ENCODE peak calls at places on chromosome 5, in five cellular contexts. X is DMS 273 treated with DMSO at 0.1 percent for 48 hours; O is IMR-90; Q is stimulated activated CD4-positive, alpha-beta T cell treated with anti-CD3 and anti-CD28 coated beads, Interleukin-12 subunit alpha, Interleukin-12 subunit beta, amount 100 ng/mL, for 24 hours; A is brain microvascular endothelial cell. B is an unnamed sample.

GRCh38 chr5:177545487-177546261 is 8.7 kb downstream of the FAM193B start:
- DNase-seq in O (peak; percentile 83), X (peak; percentile 31), A (peak; percentile 85), Q (no peak), B (no peak)

GRCh38 chr5:126364206-126364902 is 58.9 kb upstream of the GRAMD2B start:
- DNase-seq in A (no peak), X (no peak), O (peak; percentile 34), Q (no peak), B (no peak)

GRCh38 chr5:50300878-50301277 is 140.2 kb downstream of the EMB start:
- DNase-seq in X (no peak), A (no peak), O (no peak), Q (no peak), B (no peak)

GRCh38 chr5:134851307-134851923 is 5.6 kb downstream of the C5orf24 start:
- DNase-seq in O (peak; percentile 56), A (peak; percentile 61), Q (no peak), X (no peak), B (no peak)

GRCh38 chr5:78761831-78762230 is 113.3 kb upstream of the LHFPL2 start:
- DNase-seq in Q (no peak), A (no peak), O (no peak), X (no peak), B (no peak)

GRCh38 chr5:143227301-143227700 is 176.2 kb downstream of the NR3C1 start:
- DNase-seq in Q (no peak), O (no peak), A (no peak), X (no peak), B (no peak)

GRCh38 chr5:138466058-138466899 is 1.0 kb downstream of the EGR1 start:
- DNase-seq in O (peak; percentile 39), X (no peak), A (no peak), Q (no peak), B (no peak)

GRCh38 chr5:10457682-10458574 is 16.2 kb downstream of the ROPN1L start:
- DNase-seq in Q (no peak), O (no peak), A (no peak), X (no peak), B (no peak)

GRCh38 chr5:93570294-93571110 is 10.5 kb downstream of the NR2F1-AS1 start:
- DNase-seq in Q (no peak), O (no peak), A (no peak), X (no peak), B (no peak)

GRCh38 chr5:143405063-143405746 is 1.7 kb upstream of the NR3C1 start:
- DNase-seq in Q (peak; percentile 68), X (peak; percentile 83), O (peak; percentile 72), A (peak; percentile 80), B (peak; percentile 67)

GRCh38 chr5:150632305-150633160 is 7.9 kb upstream of the SYNPO start:
- DNase-seq in X (peak; percentile 87), A (peak; percentile 62), O (peak; percentile 87), Q (no peak), B (no peak)

GRCh38 chr5:57834829-57835554 is 352.4 kb upstream of the ACTBL2 start:
- DNase-seq in A (peak; percentile 60), X (peak; percentile 12), Q (no peak), O (peak; percentile 59), B (no peak)

GRCh38 chr5:191036-191948 is at the start of gene LRRC14B:
- DNase-seq in A (no peak), Q (no peak), O (no peak), X (no peak), B (no peak)

GRCh38 chr5:93585054-93585751 is 2.2 kb downstream of the NR2F1 start:
- DNase-seq in A (no peak), Q (no peak), O (no peak), X (peak; percentile 46), B (no peak)

GRCh38 chr5:134003957-134004625 is 684 bp downstream of the VDAC1 start:
- DNase-seq in O (peak; percentile 42), Q (no peak), A (peak; percentile 18), X (no peak), B (no peak)

GRCh38 chr5:16536246-16536645 is 70.6 kb upstream of the ZNF622 start:
- DNase-seq in X (no peak), Q (no peak), A (peak; percentile 79), O (peak; percentile 24), B (no peak)

GRCh38 chr5:151183451-151184245 is 26.1 kb upstream of the ANXA6 start:
- DNase-seq in O (peak; percentile 19), A (no peak), Q (no peak), X (no peak), B (no peak)

GRCh38 chr5:52015760-52016159 is 632.5 kb downstream of the ISL1 start:
- DNase-seq in A (no peak), X (no peak), O (no peak), Q (no peak), B (no peak)

GRCh38 chr5:80125962-80126480 is 90.9 kb downstream of the THBS4 start:
- DNase-seq in Q (no peak), O (peak; percentile 48), X (no peak), A (peak; percentile 81), B (peak; percentile 64)

GRCh38 chr5:96943829-96944228 is 7.9 kb downstream of the LNPEP start:
- DNase-seq in Q (no peak), O (no peak), A (no peak), X (no peak), B (no peak)

GRCh38 chr5:165783024-165783423 is 2277.6 kb downstream of the MAT2B start:
- DNase-seq in Q (no peak), X (no peak), O (no peak), A (no peak), B (no peak)

GRCh38 chr5:32848681-32849080 is 137.6 kb downstream of the NPR3 start:
- DNase-seq in X (no peak), O (peak; percentile 60), A (no peak), Q (no peak), B (no peak)

GRCh38 chr5:180648658-180649296 is 623 bp downstream of the FLT4 start:
- DNase-seq in A (no peak), O (no peak), X (no peak), Q (no peak), B (no peak)

GRCh38 chr5:150137168-150137957 is 18.3 kb downstream of the PDGFRB start:
- DNase-seq in O (peak; percentile 70), X (no peak), Q (no peak), A (peak; percentile 60), B (no peak)

GRCh38 chr5:11563822-11564221 is 340.4 kb downstream of the CTNND2 start:
- DNase-seq in A (no peak), X (no peak), O (no peak), Q (no peak), B (no peak)

GRCh38 chr5:173629628-173630027 is 13.2 kb upstream of the BOD1 start:
- DNase-seq in O (no peak), Q (no peak), X (no peak), A (no peak), B (no peak)

GRCh38 chr5:77599676-77600075 is 38.8 kb downstream of the OTP start:
- DNase-seq in X (no peak), O (no peak), A (no peak), Q (no peak), B (no peak)

GRCh38 chr5:66658516-66658915 is 62.3 kb downstream of the MAST4 start:
- DNase-seq in Q (no peak), X (no peak), O (no peak), A (no peak), B (no peak)

GRCh38 chr5:172680921-172681320 is 39.9 kb downstream of the NEURL1B start:
- DNase-seq in O (no peak), X (no peak), Q (no peak), A (no peak), B (no peak)

GRCh38 chr5:178455480-178455835 is 134.7 kb downstream of the COL23A1 start:
- DNase-seq in X (no peak), A (no peak), O (no peak), Q (no peak), B (no peak)

GRCh38 chr5:151496041-151496484 is 48.7 kb downstream of the SLC36A1 start:
- DNase-seq in Q (no peak), O (peak; percentile 58), X (no peak), A (peak; percentile 24), B (no peak)

GRCh38 chr5:54761213-54761701 is 224.1 kb downstream of the ESM1 start:
- DNase-seq in O (peak; percentile 95), Q (no peak), A (peak; percentile 64), X (no peak), B (no peak)

GRCh38 chr5:110386782-110387181 is 339.7 kb downstream of the TMEM232 start:
- DNase-seq in A (peak; percentile 57), Q (no peak), X (no peak), O (peak; percentile 4), B (no peak)

GRCh38 chr5:161093105-161093504 is 241.1 kb upstream of the ATP10B start:
- DNase-seq in A (no peak), Q (no peak), X (no peak), O (no peak), B (no peak)

B was measured in GM12864.